ENCODE peak calls at places on chromosomes 12 and 14, in six cellular contexts. Z, W, S, G, F and X are unnamed samples.

GRCh38 chr12:75099215-75099614 is 110.4 kb downstream of the KCNC2 start:
- DNase-seq in Z (no peak), W (no peak), S (no peak), G (no peak), F (no peak), X (no peak)

GRCh38 chr14:76219873-76220272 is 68.2 kb downstream of the GPATCH2L start:
- DNase-seq in Z (no peak), W (no peak), S (no peak), G (no peak), F (no peak), X (no peak)

GRCh38 chr14:73771848-73772705 is 57.9 kb upstream of the PNMA1 start:
- DNase-seq in Z (no peak), W (peak; percentile 49), S (peak; percentile 74), G (peak; percentile 71), F (peak; percentile 97), X (peak; percentile 53)

GRCh38 chr12:45310627-45310968 is 94.7 kb downstream of the ANO6 start:
- DNase-seq in Z (no peak), W (no peak), S (no peak), G (no peak), F (no peak), X (no peak)

GRCh38 chr14:63504628-63505027 is 38.5 kb downstream of the PPP2R5E start:
- DNase-seq in Z (no peak), W (peak; percentile 60), S (no peak), G (no peak), F (no peak), X (no peak)

GRCh38 chr12:92059976-92060375 is 85.7 kb downstream of the BTG1 start:
- DNase-seq in Z (no peak), W (no peak), S (no peak), G (no peak), F (no peak), X (no peak)

GRCh38 chr12:82182601-82183000 is 175.6 kb downstream of the CCDC59 start:
- DNase-seq in Z (no peak), W (no peak), S (no peak), G (peak; percentile 4), F (peak; percentile 8), X (no peak)

GRCh38 chr12:63498239-63498638 is 170.1 kb downstream of the DPY19L2 start:
- DNase-seq in Z (no peak), W (no peak), S (no peak), G (no peak), F (no peak), X (no peak)

GRCh38 chr14:67999693-68000384 is 180.3 kb downstream of the RAD51B start:
- DNase-seq in Z (no peak), W (no peak), S (no peak), G (peak; percentile 75), F (no peak), X (no peak)

GRCh38 chr12:28535216-28535615 is 345.0 kb downstream of the CCDC91 start:
- DNase-seq in Z (no peak), W (peak; percentile 2), S (no peak), G (peak; percentile 2), F (peak; percentile 7), X (no peak)

GRCh38 chr12:91274886-91275285 is 92.3 kb upstream of the DCN start:
- DNase-seq in Z (no peak), W (no peak), S (no peak), G (no peak), F (peak; percentile 42), X (no peak)

GRCh38 chr14:54606178-54606577 is 39.2 kb downstream of the SAMD4A start:
- DNase-seq in Z (no peak), W (no peak), S (peak; percentile 51), G (no peak), F (peak; percentile 86), X (no peak)

GRCh38 chr14:63030113-63030512 is 15.1 kb downstream of the KCNH5 start:
- DNase-seq in Z (no peak), W (no peak), S (no peak), G (no peak), F (peak; percentile 59), X (no peak)

GRCh38 chr12:132133952-132134652 is 10.0 kb downstream of the DDX51 start:
- DNase-seq in Z (no peak), W (peak; percentile 21), S (no peak), G (no peak), F (peak; percentile 62), X (no peak)

GRCh38 chr12:84822541-84822940 is 90.1 kb downstream of the SLC6A15 start:
- DNase-seq in Z (no peak), W (no peak), S (no peak), G (no peak), F (no peak), X (no peak)

GRCh38 chr12:92528586-92528985 is 174.2 kb upstream of the PLEKHG7 start:
- DNase-seq in Z (no peak), W (no peak), S (no peak), G (no peak), F (no peak), X (no peak)

GRCh38 chr14:69763761-69764510 is 3.0 kb upstream of the SRSF5 start:
- DNase-seq in Z (no peak), W (no peak), S (no peak), G (no peak), F (no peak), X (no peak)

GRCh38 chr14:62081012-62081612 is 318.9 kb downstream of the SNAPC1 start:
- DNase-seq in Z (no peak), W (no peak), S (no peak), G (no peak), F (no peak), X (no peak)

GRCh38 chr12:3088251-3088650 is 11.1 kb downstream of the TSPAN9 start:
- DNase-seq in Z (no peak), W (no peak), S (no peak), G (no peak), F (no peak), X (no peak)

GRCh38 chr12:121217066-121217465 is 7.1 kb downstream of the P2RX4 start:
- DNase-seq in Z (no peak), W (no peak), S (no peak), G (no peak), F (no peak), X (no peak)

GRCh38 chr12:98951401-98951800 is 306.3 kb downstream of the APAF1 start:
- DNase-seq in Z (no peak), W (no peak), S (no peak), G (no peak), F (no peak), X (no peak)

GRCh38 chr12:47082963-47083621 is 3.3 kb upstream of the AMIGO2 start:
- DNase-seq in Z (no peak), W (peak; percentile 69), S (no peak), G (no peak), F (peak; percentile 54), X (no peak)

GRCh38 chr12:75658826-75659823 is 147.7 kb upstream of the KRR1 start:
- DNase-seq in Z (no peak), W (no peak), S (no peak), G (peak; percentile 38), F (no peak), X (no peak)

GRCh38 chr12:94114166-94114565 is 34.2 kb upstream of the PLXNC1 start:
- DNase-seq in Z (no peak), W (no peak), S (no peak), G (no peak), F (no peak), X (no peak)

GRCh38 chr14:37709419-37710195 is 114.2 kb downstream of the TTC6 start:
- DNase-seq in Z (no peak), W (no peak), S (no peak), G (peak; percentile 28), F (peak; percentile 3), X (no peak)

GRCh38 chr12:120571299-120571698 is 9.9 kb downstream of the POP5 start:
- DNase-seq in Z (no peak), W (no peak), S (no peak), G (no peak), F (no peak), X (no peak)

GRCh38 chr12:123761841-123762714 is at the start of gene DNAH10:
- DNase-seq in Z (no peak), W (no peak), S (peak; percentile 62), G (peak; percentile 19), F (peak; percentile 91), X (no peak)

GRCh38 chr14:20434701-20435453 is 1.1 kb downstream of the KLHL33 start:
- DNase-seq in Z (peak; percentile 87), W (no peak), S (no peak), G (no peak), F (no peak), X (no peak)

GRCh38 chr12:1463073-1463905 is 131.1 kb downstream of the FBXL14 start:
- DNase-seq in Z (no peak), W (no peak), S (no peak), G (no peak), F (no peak), X (no peak)

GRCh38 chr12:91813701-91814100 is 331.9 kb downstream of the BTG1 start:
- DNase-seq in Z (no peak), W (no peak), S (no peak), G (no peak), F (no peak), X (no peak)

GRCh38 chr12:68919581-68920239 is 13.3 kb downstream of the CPM start:
- DNase-seq in Z (no peak), W (no peak), S (no peak), G (no peak), F (no peak), X (no peak)

GRCh38 chr12:68913682-68914081 is 19.3 kb downstream of the CPM start:
- DNase-seq in Z (no peak), W (no peak), S (no peak), G (no peak), F (no peak), X (no peak)

GRCh38 chr12:68924546-68924945 is 8.4 kb downstream of the CPM start:
- DNase-seq in Z (no peak), W (no peak), S (no peak), G (no peak), F (no peak), X (no peak)

GRCh38 chr12:68915055-68915454 is 17.9 kb downstream of the CPM start:
- DNase-seq in Z (no peak), W (no peak), S (no peak), G (no peak), F (no peak), X (no peak)

GRCh38 chr12:68918960-68919359 is 14.0 kb downstream of the CPM start:
- DNase-seq in Z (no peak), W (no peak), S (no peak), G (no peak), F (no peak), X (no peak)
- H3K27ac ChIP-seq in Z (no peak overlapping the region), W (no peak overlapping the region), S (no peak overlapping the region), G (no peak overlapping the region), F (no peak overlapping the region), X (no peak overlapping the region)

GRCh38 chr12:52080403-52081201 is 1.1 kb downstream of the SMIM41 start:
- DNase-seq in Z (no peak), W (no peak), S (no peak), G (no peak), F (no peak), X (no peak)
- H3K27ac ChIP-seq in Z (peak overlapping the region; percentile 36), W (no peak overlapping the region), S (peak overlapping the region; percentile 81), G (no peak overlapping the region), F (no peak overlapping the region), X (no peak overlapping the region)

GRCh38 chr12:105357162-105357691 is 26.7 kb downstream of the C12orf75 start:
- DNase-seq in Z (no peak), W (no peak), S (no peak), G (peak; percentile 6), F (no peak), X (no peak)
- H3K27ac ChIP-seq in Z (peak overlapping the region; percentile 58), W (peak overlapping the region; percentile 65), S (no peak overlapping the region), G (no peak overlapping the region), F (no peak overlapping the region), X (no peak overlapping the region)

GRCh38 chr12:54416908-54417603 is 2.0 kb downstream of the ITGA5 start:
- DNase-seq in Z (no peak), W (no peak), S (no peak), G (peak; percentile 60), F (no peak), X (no peak)
- H3K27ac ChIP-seq in Z (peak overlapping the region; percentile 98), W (no peak overlapping the region), S (peak overlapping the region; percentile 87), G (peak overlapping the region; percentile 94), F (no peak overlapping the region), X (peak overlapping the region; percentile 91)